ENCODE peak calls at places on chromosome 2, in seven cellular contexts. One of them, this sample, is unnamed.

GRCh38 chr2:18412980-18413793 is 147.3 kb downstream of the RDH14 start:
- DNase-seq in spleen: no peak
- DNase-seq in GM12891: no peak
- DNase-seq in HepG2: no peak
- DNase-seq in endothelial cell of umbilical vein: peak
- DNase-seq in A549: no peak
- DNase-seq in IMR-90: peak
- DNase-seq in this sample: no peak

GRCh38 chr2:128602699-128603101 is 284.0 kb upstream of the HS6ST1 start:
- DNase-seq in spleen: peak
- DNase-seq in GM12891: no peak
- DNase-seq in HepG2: no peak
- DNase-seq in endothelial cell of umbilical vein: no peak
- DNase-seq in A549: no peak
- DNase-seq in IMR-90: no peak
- DNase-seq in this sample: no peak

GRCh38 chr2:136139601-136140000 is 21.7 kb upstream of the CXCR4 start:
- DNase-seq in spleen: no peak
- DNase-seq in GM12891: no peak
- DNase-seq in HepG2: no peak
- DNase-seq in endothelial cell of umbilical vein: no peak
- DNase-seq in A549: no peak
- DNase-seq in IMR-90: no peak
- DNase-seq in this sample: peak

GRCh38 chr2:65055427-65056214 is 595 bp upstream of the CEP68 start:
- DNase-seq in spleen: peak
- DNase-seq in GM12891: no peak
- DNase-seq in HepG2: no peak
- DNase-seq in endothelial cell of umbilical vein: no peak
- DNase-seq in A549: peak
- DNase-seq in IMR-90: no peak
- DNase-seq in this sample: no peak

GRCh38 chr2:203998195-203998804 is 61.7 kb downstream of the ICOS start:
- DNase-seq in spleen: no peak
- DNase-seq in GM12891: no peak
- DNase-seq in HepG2: no peak
- DNase-seq in endothelial cell of umbilical vein: no peak
- DNase-seq in A549: no peak
- DNase-seq in IMR-90: peak
- DNase-seq in this sample: no peak

GRCh38 chr2:96321230-96322103 is 3.6 kb upstream of the ITPRIPL1 start:
- DNase-seq in spleen: peak
- DNase-seq in GM12891: peak
- DNase-seq in HepG2: peak
- DNase-seq in endothelial cell of umbilical vein: peak
- DNase-seq in A549: peak
- DNase-seq in IMR-90: peak
- DNase-seq in this sample: peak

GRCh38 chr2:64143154-64144056 is 815 bp downstream of the PELI1 start:
- DNase-seq in spleen: no peak
- DNase-seq in GM12891: peak
- DNase-seq in HepG2: peak
- DNase-seq in endothelial cell of umbilical vein: peak
- DNase-seq in A549: peak
- DNase-seq in IMR-90: peak
- DNase-seq in this sample: peak

GRCh38 chr2:127187081-127187775 is 32.9 kb downstream of the CYP27C1 start:
- DNase-seq in spleen: peak
- DNase-seq in GM12891: no peak
- DNase-seq in HepG2: no peak
- DNase-seq in endothelial cell of umbilical vein: no peak
- DNase-seq in A549: no peak
- DNase-seq in IMR-90: no peak
- DNase-seq in this sample: no peak

GRCh38 chr2:9163306-9164111 is 43.1 kb upstream of the ASAP2 start:
- DNase-seq in spleen: no peak
- DNase-seq in GM12891: no peak
- DNase-seq in HepG2: no peak
- DNase-seq in endothelial cell of umbilical vein: no peak
- DNase-seq in A549: no peak
- DNase-seq in IMR-90: peak
- DNase-seq in this sample: no peak

GRCh38 chr2:168686485-168687191 is 115.8 kb upstream of the NOSTRIN start:
- DNase-seq in spleen: no peak
- DNase-seq in GM12891: no peak
- DNase-seq in HepG2: no peak
- DNase-seq in endothelial cell of umbilical vein: peak
- DNase-seq in A549: no peak
- DNase-seq in IMR-90: peak
- DNase-seq in this sample: no peak

DNA sequence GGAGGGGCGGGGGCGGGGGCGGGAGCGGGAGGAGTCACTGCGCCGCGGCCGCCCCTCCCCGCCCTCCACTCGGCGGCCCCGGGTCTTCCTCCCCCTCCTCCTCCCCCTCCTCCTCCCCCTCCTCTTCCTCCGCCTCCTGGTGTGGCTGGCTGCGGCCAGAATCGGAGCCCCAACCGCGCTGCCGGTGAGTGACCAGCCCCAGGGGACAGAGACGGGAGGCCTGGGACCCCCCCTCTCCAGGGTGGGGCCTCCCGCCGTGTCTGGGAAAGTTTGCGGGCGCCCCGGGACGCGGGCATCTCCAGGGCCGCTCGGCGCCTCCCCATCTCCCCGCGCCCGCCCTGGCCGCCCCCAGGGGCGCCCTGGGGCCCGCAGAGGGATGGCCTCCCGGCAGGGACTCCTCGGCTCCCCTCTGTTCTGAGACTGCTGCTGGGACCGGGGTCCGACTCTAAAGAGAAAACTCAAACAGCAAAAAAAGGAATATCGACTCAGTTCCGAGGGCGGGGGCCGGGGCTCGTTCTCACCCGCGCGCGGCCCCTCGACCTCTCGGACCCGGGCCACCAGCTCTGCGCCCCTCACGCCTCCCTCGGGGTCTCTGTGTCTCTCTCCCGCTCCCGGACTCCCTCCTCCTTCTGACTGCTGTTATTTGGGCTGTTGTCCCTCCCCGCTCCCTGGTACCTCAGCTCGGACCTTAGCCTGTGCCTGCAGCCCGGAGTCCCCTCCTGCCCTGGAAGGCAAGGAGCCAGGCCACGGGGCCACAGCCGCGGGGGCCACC is at the start of gene STON1:
- DNase-seq in spleen: peak
- DNase-seq in GM12891: peak
- DNase-seq in HepG2: no peak
- DNase-seq in endothelial cell of umbilical vein: peak
- DNase-seq in A549: peak
- DNase-seq in IMR-90: peak
- DNase-seq in this sample: peak
- TF ChIP-seq POLR2A in spleen: no peak
- TF ChIP-seq POLR2A in GM12891: no peak
- TF ChIP-seq POLR2A in HepG2: no peak
- TF ChIP-seq POLR2A in endothelial cell of umbilical vein: peak
- TF ChIP-seq POLR2A in A549: no peak
- TF ChIP-seq POLR2A in IMR-90: no peak
- TF ChIP-seq POLR2A in this sample: no peak

GRCh38 chr2:100814453-100814852 is 5.5 kb upstream of the NPAS2 start:
- DNase-seq in spleen: no peak
- DNase-seq in GM12891: no peak
- DNase-seq in HepG2: peak
- DNase-seq in endothelial cell of umbilical vein: no peak
- DNase-seq in A549: no peak
- DNase-seq in IMR-90: no peak
- DNase-seq in this sample: no peak
- TF ChIP-seq POLR2A in spleen: no peak
- TF ChIP-seq POLR2A in GM12891: no peak
- TF ChIP-seq POLR2A in HepG2: no peak
- TF ChIP-seq POLR2A in endothelial cell of umbilical vein: no peak
- TF ChIP-seq POLR2A in A549: no peak
- TF ChIP-seq POLR2A in IMR-90: no peak
- TF ChIP-seq POLR2A in this sample: no peak

DNA sequence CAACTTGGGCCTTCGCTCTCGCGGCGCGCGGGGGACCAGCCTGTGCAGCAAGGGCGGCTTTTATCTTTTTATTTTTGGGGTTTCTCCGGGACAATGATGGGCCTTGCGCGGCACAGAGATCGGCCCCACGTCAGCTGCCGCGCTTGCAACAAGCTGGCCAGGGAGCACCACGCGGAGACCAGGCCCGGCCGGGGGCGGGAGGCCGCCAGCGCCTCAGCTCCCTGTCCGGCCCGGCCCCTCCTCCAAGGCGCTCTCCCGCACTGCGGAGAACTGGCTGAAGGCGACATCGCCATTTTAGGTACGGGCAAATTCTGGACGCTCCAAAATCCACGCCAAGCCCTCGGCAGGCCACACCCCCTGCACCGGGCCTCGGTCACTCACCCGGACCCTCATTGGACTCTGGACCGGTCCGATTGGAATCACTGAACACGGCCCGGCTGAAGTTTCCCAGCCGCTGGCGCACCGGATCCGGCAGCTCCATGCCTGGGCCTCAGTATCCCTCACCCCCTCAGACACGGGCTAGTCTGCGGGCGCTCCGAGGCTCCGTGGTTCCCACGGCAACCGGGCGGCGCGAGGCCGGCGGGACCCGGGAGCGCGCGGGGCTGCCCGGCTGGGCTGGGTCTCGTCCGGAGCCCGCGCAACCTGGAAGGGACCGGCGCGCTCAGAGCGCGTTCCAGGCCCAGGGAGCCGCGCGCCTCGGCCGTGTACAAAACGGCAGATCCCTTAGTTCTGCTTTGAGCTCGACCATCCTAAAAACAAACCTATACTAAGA is at the start of gene TMEM17:
- DNase-seq in spleen: peak
- DNase-seq in GM12891: peak
- DNase-seq in HepG2: no peak
- DNase-seq in endothelial cell of umbilical vein: peak
- DNase-seq in A549: peak
- DNase-seq in IMR-90: peak
- DNase-seq in this sample: peak
- TF ChIP-seq POLR2A in spleen: no peak
- TF ChIP-seq POLR2A in GM12891: no peak
- TF ChIP-seq POLR2A in HepG2: no peak
- TF ChIP-seq POLR2A in endothelial cell of umbilical vein: no peak
- TF ChIP-seq POLR2A in A549: peak
- TF ChIP-seq POLR2A in IMR-90: peak
- TF ChIP-seq POLR2A in this sample: peak

GRCh38 chr2:25041307-25041927 is 459 bp upstream of the EFR3B start:
- DNase-seq in spleen: peak
- DNase-seq in GM12891: peak
- DNase-seq in HepG2: peak
- DNase-seq in endothelial cell of umbilical vein: peak
- DNase-seq in A549: peak
- DNase-seq in IMR-90: peak
- DNase-seq in this sample: peak
- TF ChIP-seq POLR2A in spleen: no peak
- TF ChIP-seq POLR2A in GM12891: no peak
- TF ChIP-seq POLR2A in HepG2: no peak
- TF ChIP-seq POLR2A in endothelial cell of umbilical vein: no peak
- TF ChIP-seq POLR2A in A549: peak
- TF ChIP-seq POLR2A in IMR-90: no peak
- TF ChIP-seq POLR2A in this sample: no peak

GRCh38 chr2:47077442-47078117 is 77.5 kb downstream of the STPG4 start:
- DNase-seq in spleen: no peak
- DNase-seq in GM12891: no peak
- DNase-seq in HepG2: no peak
- DNase-seq in endothelial cell of umbilical vein: no peak
- DNase-seq in A549: no peak
- DNase-seq in IMR-90: no peak
- DNase-seq in this sample: peak

GRCh38 chr2:47078541-47079482 is 76.3 kb downstream of the STPG4 start:
- DNase-seq in spleen: peak
- DNase-seq in GM12891: no peak
- DNase-seq in HepG2: peak
- DNase-seq in endothelial cell of umbilical vein: no peak
- DNase-seq in A549: no peak
- DNase-seq in IMR-90: no peak
- DNase-seq in this sample: peak

GRCh38 chr2:47076586-47077441 is 78.3 kb downstream of the STPG4 start:
- DNase-seq in spleen: no peak
- DNase-seq in GM12891: no peak
- DNase-seq in HepG2: peak
- DNase-seq in endothelial cell of umbilical vein: peak
- DNase-seq in A549: peak
- DNase-seq in IMR-90: peak
- DNase-seq in this sample: no peak

GRCh38 chr2:47080888-47081301 is 74.2 kb downstream of the STPG4 start:
- DNase-seq in spleen: peak
- DNase-seq in GM12891: no peak
- DNase-seq in HepG2: no peak
- DNase-seq in endothelial cell of umbilical vein: no peak
- DNase-seq in A549: no peak
- DNase-seq in IMR-90: no peak
- DNase-seq in this sample: no peak

GRCh38 chr2:47079515-47080412 is 75.3 kb downstream of the STPG4 start:
- DNase-seq in spleen: peak
- DNase-seq in GM12891: no peak
- DNase-seq in HepG2: no peak
- DNase-seq in endothelial cell of umbilical vein: no peak
- DNase-seq in A549: no peak
- DNase-seq in IMR-90: no peak
- DNase-seq in this sample: no peak
- TF ChIP-seq POLR2A in spleen: no peak
- TF ChIP-seq POLR2A in GM12891: no peak
- TF ChIP-seq POLR2A in HepG2: peak
- TF ChIP-seq POLR2A in endothelial cell of umbilical vein: no peak
- TF ChIP-seq POLR2A in A549: no peak
- TF ChIP-seq POLR2A in IMR-90: no peak
- TF ChIP-seq POLR2A in this sample: no peak

DNA sequence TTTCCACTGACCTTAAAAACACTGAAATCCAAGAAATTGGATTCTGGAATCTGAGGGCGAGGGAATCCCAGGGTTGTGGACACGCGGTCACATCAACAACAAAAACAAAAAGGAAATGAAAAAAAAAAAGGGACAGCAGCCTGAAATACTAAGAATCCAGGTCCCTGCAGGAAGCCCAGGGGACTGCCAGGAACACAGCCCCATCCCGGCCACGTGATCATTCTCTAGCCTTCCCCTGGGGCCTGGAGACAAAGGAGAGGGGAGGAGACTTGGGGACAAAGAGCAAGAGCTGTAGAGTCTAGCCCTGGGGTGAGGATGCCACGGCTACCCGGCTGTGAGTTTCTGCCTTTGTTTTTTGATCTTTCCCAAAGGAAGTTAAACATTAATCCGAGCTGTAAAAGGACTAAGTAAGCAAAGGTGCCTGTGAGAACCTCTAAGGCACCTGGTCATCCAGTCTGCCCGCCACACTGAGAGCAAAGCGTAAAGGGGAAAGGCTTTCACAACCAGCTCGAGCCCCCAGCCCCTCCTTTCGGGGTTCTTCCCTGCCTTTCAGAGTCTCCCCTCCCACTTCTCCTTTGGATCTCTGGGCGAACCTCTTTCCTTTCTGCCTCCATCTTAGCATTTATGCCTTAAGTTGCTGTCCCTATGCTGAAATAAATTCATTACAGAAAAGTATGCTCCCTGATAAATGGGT is 57.9 kb upstream of the MSH2 start:
- DNase-seq in spleen: peak
- DNase-seq in GM12891: no peak
- DNase-seq in HepG2: peak
- DNase-seq in endothelial cell of umbilical vein: peak
- DNase-seq in A549: peak
- DNase-seq in IMR-90: peak
- DNase-seq in this sample: peak
- TF ChIP-seq POLR2A in spleen: no peak
- TF ChIP-seq POLR2A in GM12891: no peak
- TF ChIP-seq POLR2A in HepG2: peak
- TF ChIP-seq POLR2A in endothelial cell of umbilical vein: peak
- TF ChIP-seq POLR2A in A549: peak
- TF ChIP-seq POLR2A in IMR-90: no peak
- TF ChIP-seq POLR2A in this sample: no peak

GRCh38 chr2:223051580-223052375 is at the start of gene KCNE4:
- DNase-seq in spleen: no peak
- DNase-seq in GM12891: no peak
- DNase-seq in HepG2: no peak
- DNase-seq in endothelial cell of umbilical vein: no peak
- DNase-seq in A549: no peak
- DNase-seq in IMR-90: peak
- DNase-seq in this sample: no peak
- TF ChIP-seq POLR2A in spleen: no peak
- TF ChIP-seq POLR2A in GM12891: no peak
- TF ChIP-seq POLR2A in HepG2: no peak
- TF ChIP-seq POLR2A in endothelial cell of umbilical vein: no peak
- TF ChIP-seq POLR2A in A549: no peak
- TF ChIP-seq POLR2A in IMR-90: peak
- TF ChIP-seq POLR2A in this sample: no peak

This sample was measured in erythroblast.